ENCODE peak calls at places on chromosomes 13 and 19, in four cellular contexts. P is LNCaP clone FGC; O is kidney glomerular epithelial cell; A is effector memory CD4-positive, alpha-beta T cell. E is an unnamed sample.

GRCh38 chr13:47457631-47458030 is 543.4 kb downstream of the SUCLA2 start:
- DNase-seq in P (no peak), O (no peak), A (no peak), E (no peak)

GRCh38 chr13:100514788-100515409 is 73.7 kb downstream of the GGACT start:
- DNase-seq in P (no peak), O (peak; percentile 86), A (peak; percentile 41), E (peak; percentile 78)

GRCh38 chr19:7254590-7254989 is 39.6 kb downstream of the INSR start:
- DNase-seq in P (no peak), O (no peak), A (no peak), E (no peak)

GRCh38 chr13:39655041-39655568 is 357 bp upstream of the COG6 start:
- DNase-seq in P (no peak), O (no peak), A (no peak), E (no peak)

GRCh38 chr13:32228330-32229041 is 86.7 kb downstream of the ZAR1L start:
- DNase-seq in P (no peak), O (peak; percentile 19), A (no peak), E (no peak)

GRCh38 chr19:409006-409514 is at the start of gene C2CD4C:
- DNase-seq in P (no peak), O (no peak), A (no peak), E (peak; percentile 48)

GRCh38 chr13:106649495-106649894 is 81.6 kb upstream of the ARGLU1 start:
- DNase-seq in P (no peak), O (peak; percentile 79), A (no peak), E (no peak)

GRCh38 chr19:55275851-55276719 is 3.8 kb downstream of the HSPBP1 start:
- DNase-seq in P (no peak), O (no peak), A (no peak), E (no peak)

GRCh38 chr19:48554385-48555091 is 2.6 kb downstream of the SULT2B1 start:
- DNase-seq in P (no peak), O (peak; percentile 27), A (no peak), E (no peak)

GRCh38 chr19:41619018-41619571 is 7.8 kb downstream of the CEACAM4 start:
- DNase-seq in P (no peak), O (no peak), A (no peak), E (no peak)

GRCh38 chr19:46904114-46905060 is 43.6 kb downstream of the ARHGAP35 start:
- DNase-seq in P (no peak), O (no peak), A (no peak), E (peak; percentile 69)

GRCh38 chr19:45497791-45498190 is 452 bp upstream of the PPM1N start:
- DNase-seq in P (no peak), O (no peak), A (no peak), E (no peak)

GRCh38 chr19:11418518-11419506 is at the start of gene RGL3:
- DNase-seq in P (no peak), O (no peak), A (no peak), E (peak; percentile 69)

GRCh38 chr13:48890386-48890785 is 85.3 kb upstream of the FNDC3A start:
- DNase-seq in P (no peak), O (no peak), A (no peak), E (no peak)

GRCh38 chr13:30431269-30431950 is 9.1 kb downstream of the UBE2L5 start:
- DNase-seq in P (no peak), O (peak; percentile 56), A (no peak), E (no peak)

GRCh38 chr13:59790626-59791025 is 373.1 kb downstream of the DIAPH3 start:
- DNase-seq in P (no peak), O (no peak), A (no peak), E (no peak)

GRCh38 chr13:99087954-99088491 is 110.2 kb upstream of the DOCK9 start:
- DNase-seq in P (no peak), O (peak; percentile 46), A (no peak), E (no peak)

GRCh38 chr13:98672947-98673545 is 79.4 kb downstream of the SLC15A1 start:
- DNase-seq in P (peak; percentile 46), O (peak; percentile 46), A (peak; percentile 15), E (peak; percentile 66)

GRCh38 chr19:5023128-5023571 is 54.2 kb downstream of the KDM4B start:
- DNase-seq in P (peak; percentile 93), O (no peak), A (no peak), E (peak; percentile 67)

GRCh38 chr13:24741791-24742190 is 22.2 kb upstream of the RNF17 start:
- DNase-seq in P (no peak), O (no peak), A (no peak), E (no peak)

GRCh38 chr19:54001496-54001895 is 10.1 kb downstream of the CACNG6 start:
- DNase-seq in P (no peak), O (no peak), A (no peak), E (no peak)

GRCh38 chr13:36918246-36919060 is 1.6 kb downstream of the SMAD9 start:
- DNase-seq in P (no peak), O (peak; percentile 39), A (no peak), E (no peak)

GRCh38 chr13:73140804-73141203 is 82.0 kb downstream of the KLF5 start:
- DNase-seq in P (no peak), O (no peak), A (no peak), E (no peak)

GRCh38 chr19:12840091-12841079 is 2.1 kb downstream of the MAST1 start:
- DNase-seq in P (peak; percentile 52), O (peak; percentile 59), A (no peak), E (peak; percentile 51)

GRCh38 chr13:100182894-100183490 is 94.1 kb downstream of the PCCA start:
- DNase-seq in P (no peak), O (no peak), A (no peak), E (no peak)

GRCh38 chr19:58572818-58573657 is at the start of gene MZF1:
- DNase-seq in P (peak; percentile 100), O (no peak), A (peak; percentile 100), E (peak; percentile 100)

GRCh38 chr19:919157-920050 is 2.3 kb downstream of the KISS1R start:
- DNase-seq in P (no peak), O (no peak), A (no peak), E (no peak)

GRCh38 chr13:75628811-75629210 is 7.3 kb upstream of the LMO7 start:
- DNase-seq in P (no peak), O (no peak), A (no peak), E (no peak)

GRCh38 chr13:91398413-91399188 is at the start of gene GPC5:
- DNase-seq in P (no peak), O (peak; percentile 55), A (peak; percentile 76), E (peak; percentile 83)

GRCh38 chr19:17243854-17244617 is 1.7 kb downstream of the NR2F6 start:
- DNase-seq in P (no peak), O (peak; percentile 9), A (no peak), E (peak; percentile 86)

GRCh38 chr19:42468273-42468796 is 25.6 kb upstream of the CXCL17 start:
- DNase-seq in P (no peak), O (no peak), A (no peak), E (no peak)

GRCh38 chr13:100363351-100363750 is 225.2 kb downstream of the GGACT start:
- DNase-seq in P (no peak), O (peak; percentile 40), A (no peak), E (no peak)

GRCh38 chr19:47013041-47013517 is 6.6 kb upstream of the NPAS1 start:
- DNase-seq in P (no peak), O (peak; percentile 81), A (peak; percentile 34), E (peak; percentile 82)

GRCh38 chr19:14475251-14476073 is at the start of gene PTGER1:
- DNase-seq in P (no peak), O (no peak), A (no peak), E (no peak)

GRCh38 chr13:79530270-79530669 is 49.3 kb downstream of the NDFIP2 start:
- DNase-seq in P (no peak), O (no peak), A (no peak), E (no peak)

GRCh38 chr13:41222259-41222852 is 28.0 kb upstream of the KBTBD7 start:
- DNase-seq in P (peak; percentile 11), O (peak; percentile 65), A (peak; percentile 2), E (no peak)

E was measured in psoas muscle.